ENCODE peak calls at places on chromosomes 3 and 15, in six cellular contexts. One of them, this sample, is unnamed.

GRCh38 chr3:12076021-12076420 is 71.8 kb downstream of the SYN2 start:
- DNase-seq in WTC11: no peak
- DNase-seq in H1: no peak
- DNase-seq in HepG2: no peak
- DNase-seq in K562: no peak
- DNase-seq in GM12878: no peak
- DNase-seq in this sample: no peak

GRCh38 chr3:11136871-11137626 is 17.2 kb upstream of the HRH1 start:
- DNase-seq in WTC11: no peak
- DNase-seq in H1: no peak
- DNase-seq in HepG2: peak
- DNase-seq in K562: peak
- DNase-seq in GM12878: no peak
- DNase-seq in this sample: peak

GRCh38 chr3:42066516-42067181 is 24.5 kb upstream of the TRAK1 start:
- DNase-seq in WTC11: peak
- DNase-seq in H1: no peak
- DNase-seq in HepG2: peak
- DNase-seq in K562: no peak
- DNase-seq in GM12878: no peak
- DNase-seq in this sample: peak

GRCh38 chr3:51274052-51274451 is 111.0 kb upstream of the MANF start:
- DNase-seq in WTC11: no peak
- DNase-seq in H1: no peak
- DNase-seq in HepG2: no peak
- DNase-seq in K562: no peak
- DNase-seq in GM12878: no peak
- DNase-seq in this sample: no peak

GRCh38 chr3:184663756-184664155 is 48.1 kb downstream of the MAGEF1 start:
- DNase-seq in WTC11: no peak
- DNase-seq in H1: no peak
- DNase-seq in HepG2: no peak
- DNase-seq in K562: no peak
- DNase-seq in GM12878: no peak
- DNase-seq in this sample: no peak

GRCh38 chr15:62976301-62976842 is 66.2 kb upstream of the TPM1 start:
- DNase-seq in WTC11: no peak
- DNase-seq in H1: no peak
- DNase-seq in HepG2: no peak
- DNase-seq in K562: no peak
- DNase-seq in GM12878: no peak
- DNase-seq in this sample: no peak

GRCh38 chr3:196604548-196604947 is 34.9 kb upstream of the NRROS start:
- DNase-seq in WTC11: no peak
- DNase-seq in H1: no peak
- DNase-seq in HepG2: no peak
- DNase-seq in K562: no peak
- DNase-seq in GM12878: no peak
- DNase-seq in this sample: no peak

GRCh38 chr15:74511583-74511982 is 29.4 kb upstream of the ARID3B start:
- DNase-seq in WTC11: no peak
- DNase-seq in H1: no peak
- DNase-seq in HepG2: no peak
- DNase-seq in K562: no peak
- DNase-seq in GM12878: no peak
- DNase-seq in this sample: no peak

GRCh38 chr15:81294501-81294850 is 29.5 kb downstream of the STARD5 start:
- DNase-seq in WTC11: peak
- DNase-seq in H1: no peak
- DNase-seq in HepG2: no peak
- DNase-seq in K562: no peak
- DNase-seq in GM12878: no peak
- DNase-seq in this sample: peak

GRCh38 chr3:120487079-120487693 is 36.4 kb upstream of the FSTL1 start:
- DNase-seq in WTC11: no peak
- DNase-seq in H1: no peak
- DNase-seq in HepG2: no peak
- DNase-seq in K562: no peak
- DNase-seq in GM12878: no peak
- DNase-seq in this sample: no peak
- TF ChIP-seq CREB1 in WTC11: no peak
- TF ChIP-seq CREB1 in H1: no peak
- TF ChIP-seq CREB1 in HepG2: no peak
- TF ChIP-seq CREB1 in K562: no peak
- TF ChIP-seq CREB1 in GM12878: no peak
- TF ChIP-seq CREB1 in this sample: no peak

GRCh38 chr15:67832031-67832551 is 6.8 kb downstream of the SKOR1 start:
- DNase-seq in WTC11: peak
- DNase-seq in H1: no peak
- DNase-seq in HepG2: no peak
- DNase-seq in K562: no peak
- DNase-seq in GM12878: no peak
- DNase-seq in this sample: peak
- TF ChIP-seq CREB1 in WTC11: no peak
- TF ChIP-seq CREB1 in H1: no peak
- TF ChIP-seq CREB1 in HepG2: no peak
- TF ChIP-seq CREB1 in K562: no peak
- TF ChIP-seq CREB1 in GM12878: no peak
- TF ChIP-seq CREB1 in this sample: no peak

GRCh38 chr3:152516195-152516594 is 247.5 kb downstream of the MBNL1 start:
- DNase-seq in WTC11: no peak
- DNase-seq in H1: no peak
- DNase-seq in HepG2: no peak
- DNase-seq in K562: no peak
- DNase-seq in GM12878: no peak
- DNase-seq in this sample: no peak

GRCh38 chr3:152511904-152512303 is 243.2 kb downstream of the MBNL1 start:
- DNase-seq in WTC11: no peak
- DNase-seq in H1: no peak
- DNase-seq in HepG2: no peak
- DNase-seq in K562: no peak
- DNase-seq in GM12878: peak
- DNase-seq in this sample: no peak

GRCh38 chr3:152517517-152517916 is 248.8 kb downstream of the MBNL1 start:
- DNase-seq in WTC11: no peak
- DNase-seq in H1: no peak
- DNase-seq in HepG2: no peak
- DNase-seq in K562: no peak
- DNase-seq in GM12878: no peak
- DNase-seq in this sample: peak

GRCh38 chr3:152508705-152509104 is 240.0 kb downstream of the MBNL1 start:
- DNase-seq in WTC11: no peak
- DNase-seq in H1: no peak
- DNase-seq in HepG2: peak
- DNase-seq in K562: peak
- DNase-seq in GM12878: no peak
- DNase-seq in this sample: peak

GRCh38 chr3:152513301-152513960 is 244.7 kb downstream of the MBNL1 start:
- DNase-seq in WTC11: no peak
- DNase-seq in H1: no peak
- DNase-seq in HepG2: no peak
- DNase-seq in K562: no peak
- DNase-seq in GM12878: no peak
- DNase-seq in this sample: no peak
- TF ChIP-seq CREB1 in WTC11: no peak
- TF ChIP-seq CREB1 in H1: no peak
- TF ChIP-seq CREB1 in HepG2: no peak
- TF ChIP-seq CREB1 in K562: no peak
- TF ChIP-seq CREB1 in GM12878: no peak
- TF ChIP-seq CREB1 in this sample: no peak

GRCh38 chr3:4250064-4250463 is 53.1 kb upstream of the SETMAR start:
- DNase-seq in WTC11: no peak
- DNase-seq in H1: no peak
- DNase-seq in HepG2: no peak
- DNase-seq in K562: no peak
- DNase-seq in GM12878: no peak
- DNase-seq in this sample: no peak

GRCh38 chr3:4247391-4247790 is 55.8 kb upstream of the SETMAR start:
- DNase-seq in WTC11: no peak
- DNase-seq in H1: no peak
- DNase-seq in HepG2: no peak
- DNase-seq in K562: no peak
- DNase-seq in GM12878: no peak
- DNase-seq in this sample: no peak

GRCh38 chr3:4245671-4246070 is 57.5 kb upstream of the SETMAR start:
- DNase-seq in WTC11: peak
- DNase-seq in H1: no peak
- DNase-seq in HepG2: peak
- DNase-seq in K562: no peak
- DNase-seq in GM12878: no peak
- DNase-seq in this sample: peak

DNA sequence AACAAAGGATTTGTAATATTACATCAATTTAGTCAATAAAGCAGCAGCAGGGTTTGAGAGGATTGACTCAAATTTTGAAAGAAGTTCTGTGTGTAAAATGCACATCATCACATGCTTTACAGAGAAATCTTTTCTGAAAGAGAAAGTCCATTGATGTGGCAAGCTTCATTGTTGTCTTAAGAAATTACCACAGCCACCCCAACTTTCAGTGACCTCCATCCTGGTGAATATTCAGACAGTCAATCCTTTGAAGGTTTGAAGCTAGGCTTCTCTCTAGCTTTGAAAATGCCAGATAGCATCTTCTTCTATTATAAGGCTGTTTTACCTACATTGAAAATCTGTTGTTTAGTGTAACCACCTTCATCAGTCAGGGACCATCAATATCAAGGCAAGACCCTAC is 51.8 kb upstream of the SETMAR start:
- DNase-seq in WTC11: no peak
- DNase-seq in H1: no peak
- DNase-seq in HepG2: no peak
- DNase-seq in K562: no peak
- DNase-seq in GM12878: no peak
- DNase-seq in this sample: no peak
- TF ChIP-seq CREB1 in WTC11: no peak
- TF ChIP-seq CREB1 in H1: no peak
- TF ChIP-seq CREB1 in HepG2: no peak
- TF ChIP-seq CREB1 in K562: no peak
- TF ChIP-seq CREB1 in GM12878: no peak
- TF ChIP-seq CREB1 in this sample: no peak

DNA sequence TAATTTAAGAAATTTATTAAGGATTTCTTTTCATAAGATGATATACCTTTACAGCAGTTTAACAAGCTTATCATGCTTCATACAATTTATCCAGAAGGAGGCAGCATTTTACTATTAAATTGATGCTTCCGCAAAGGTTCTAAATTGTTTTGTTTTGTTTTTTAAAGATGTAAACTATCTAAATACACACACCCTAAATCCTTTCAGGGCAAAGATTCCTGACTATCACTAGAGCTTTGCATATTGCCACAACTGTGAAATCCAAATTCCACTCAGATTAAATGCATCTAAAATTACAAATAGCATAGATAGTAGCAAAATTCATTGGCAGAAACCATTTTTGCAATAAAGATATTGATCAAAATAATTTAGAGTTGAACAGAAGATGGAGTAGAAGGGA is 44.5 kb upstream of the CCNL1 start:
- DNase-seq in WTC11: no peak
- DNase-seq in H1: no peak
- DNase-seq in HepG2: no peak
- DNase-seq in K562: no peak
- DNase-seq in GM12878: no peak
- DNase-seq in this sample: peak
- TF ChIP-seq CREB1 in WTC11: no peak
- TF ChIP-seq CREB1 in H1: no peak
- TF ChIP-seq CREB1 in HepG2: no peak
- TF ChIP-seq CREB1 in K562: no peak
- TF ChIP-seq CREB1 in GM12878: no peak
- TF ChIP-seq CREB1 in this sample: no peak

GRCh38 chr3:17059966-17060560 is 175.3 kb downstream of the PLCL2 start:
- DNase-seq in WTC11: no peak
- DNase-seq in H1: no peak
- DNase-seq in HepG2: no peak
- DNase-seq in K562: no peak
- DNase-seq in GM12878: no peak
- DNase-seq in this sample: no peak

GRCh38 chr3:17065881-17066280 is 181.1 kb downstream of the PLCL2 start:
- DNase-seq in WTC11: no peak
- DNase-seq in H1: no peak
- DNase-seq in HepG2: no peak
- DNase-seq in K562: no peak
- DNase-seq in GM12878: no peak
- DNase-seq in this sample: no peak

GRCh38 chr3:17062736-17063135 is 178.0 kb downstream of the PLCL2 start:
- DNase-seq in WTC11: no peak
- DNase-seq in H1: no peak
- DNase-seq in HepG2: no peak
- DNase-seq in K562: no peak
- DNase-seq in GM12878: no peak
- DNase-seq in this sample: no peak

GRCh38 chr3:17065315-17065714 is 180.6 kb downstream of the PLCL2 start:
- DNase-seq in WTC11: no peak
- DNase-seq in H1: no peak
- DNase-seq in HepG2: no peak
- DNase-seq in K562: no peak
- DNase-seq in GM12878: no peak
- DNase-seq in this sample: no peak

DNA sequence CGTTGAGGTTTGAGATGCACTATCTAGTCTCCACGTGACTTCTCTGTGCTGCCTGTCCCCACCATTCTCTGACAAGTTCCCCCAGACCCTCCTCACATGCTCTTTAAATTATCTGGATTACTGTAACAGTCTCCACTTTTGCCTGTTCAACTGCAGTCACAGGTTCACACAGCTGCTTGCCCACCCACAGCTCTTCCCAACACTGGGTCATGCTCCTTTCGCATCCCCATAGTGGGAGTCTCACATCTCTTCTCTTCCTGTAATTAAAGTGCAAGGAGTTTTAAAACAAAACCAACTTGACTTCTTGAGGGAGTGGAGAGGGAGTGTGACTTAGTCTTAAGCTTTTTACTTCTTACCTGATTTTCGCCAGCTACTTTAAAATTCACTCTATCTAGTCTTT is 178.8 kb downstream of the PLCL2 start:
- DNase-seq in WTC11: no peak
- DNase-seq in H1: no peak
- DNase-seq in HepG2: no peak
- DNase-seq in K562: no peak
- DNase-seq in GM12878: no peak
- DNase-seq in this sample: no peak
- TF ChIP-seq CREB1 in WTC11: no peak
- TF ChIP-seq CREB1 in H1: no peak
- TF ChIP-seq CREB1 in HepG2: no peak
- TF ChIP-seq CREB1 in K562: no peak
- TF ChIP-seq CREB1 in GM12878: no peak
- TF ChIP-seq CREB1 in this sample: no peak

DNA sequence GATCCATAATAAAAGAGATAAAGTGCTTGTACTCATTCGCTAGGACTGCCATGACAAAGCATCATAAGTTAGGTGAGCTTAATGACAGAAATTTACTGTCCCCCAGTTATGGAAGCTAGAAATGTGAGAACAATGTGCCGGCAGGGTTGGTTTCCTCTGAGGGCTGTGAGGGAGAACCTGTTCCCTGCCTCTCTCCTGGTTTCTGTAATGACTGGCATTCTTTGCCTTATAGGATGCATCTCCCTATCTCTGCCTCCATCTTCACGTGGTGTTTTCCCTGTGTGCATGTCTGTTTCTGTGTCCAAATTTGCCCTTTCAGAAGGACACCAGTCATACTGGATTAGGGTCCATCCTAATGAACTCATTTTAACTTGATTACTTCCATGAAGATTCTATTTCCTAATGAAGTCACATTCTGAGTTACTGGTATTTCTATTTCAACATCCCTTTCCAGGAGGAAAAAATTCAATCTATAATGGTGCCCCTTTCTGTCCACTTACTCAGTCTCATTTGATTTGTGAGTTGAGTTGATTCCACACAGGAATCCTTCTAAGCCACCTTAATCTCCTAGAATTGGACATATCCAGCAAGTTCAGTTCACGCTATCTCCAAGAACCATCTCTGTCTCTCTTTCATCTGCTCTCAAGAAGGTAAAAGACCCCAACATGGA is 71.2 kb upstream of the LIPC start:
- DNase-seq in WTC11: no peak
- DNase-seq in H1: no peak
- DNase-seq in HepG2: no peak
- DNase-seq in K562: no peak
- DNase-seq in GM12878: no peak
- DNase-seq in this sample: no peak
- TF ChIP-seq CREB1 in WTC11: no peak
- TF ChIP-seq CREB1 in H1: no peak
- TF ChIP-seq CREB1 in HepG2: no peak
- TF ChIP-seq CREB1 in K562: no peak
- TF ChIP-seq CREB1 in GM12878: no peak
- TF ChIP-seq CREB1 in this sample: no peak

This sample was measured in GM23338.